ENCODE peak calls at places on chromosome X, in eight cellular contexts. One of them, this sample, is unnamed.

GRCh38 chrX:11753668-11754067 is 4.4 kb upstream of the MSL3 start:
- DNase-seq in CD8-positive, alpha-beta T cell: no peak
- DNase-seq in testis: no peak
- DNase-seq in dorsolateral prefrontal cortex: no peak
- DNase-seq in IMR-90: no peak
- DNase-seq in CD4-positive, alpha-beta memory T cell: no peak
- DNase-seq in A549: no peak
- DNase-seq in heart right ventricle: no peak
- DNase-seq in this sample: no peak

GRCh38 chrX:69179380-69179911 is 14.2 kb upstream of the PJA1 start:
- DNase-seq in A549: no peak
- DNase-seq in testis: no peak
- DNase-seq in dorsolateral prefrontal cortex: peak
- DNase-seq in IMR-90: peak
- DNase-seq in CD8-positive, alpha-beta T cell: no peak
- DNase-seq in CD4-positive, alpha-beta memory T cell: no peak
- DNase-seq in heart right ventricle: no peak
- DNase-seq in this sample: peak

GRCh38 chrX:63434665-63435064 is 83.5 kb upstream of the SPIN4 start:
- DNase-seq in A549: no peak
- DNase-seq in IMR-90: peak
- DNase-seq in CD4-positive, alpha-beta memory T cell: no peak
- DNase-seq in CD8-positive, alpha-beta T cell: no peak
- DNase-seq in dorsolateral prefrontal cortex: no peak
- DNase-seq in testis: no peak
- DNase-seq in heart right ventricle: no peak
- DNase-seq in this sample: no peak

GRCh38 chrX:41558531-41558930 is 111.4 kb downstream of the NYX start:
- DNase-seq in testis: no peak
- DNase-seq in CD8-positive, alpha-beta T cell: no peak
- DNase-seq in CD4-positive, alpha-beta memory T cell: no peak
- DNase-seq in A549: peak
- DNase-seq in heart right ventricle: no peak
- DNase-seq in IMR-90: peak
- DNase-seq in dorsolateral prefrontal cortex: no peak
- DNase-seq in this sample: peak

GRCh38 chrX:12877386-12877785 is 10.5 kb downstream of the TLR7 start:
- DNase-seq in dorsolateral prefrontal cortex: no peak
- DNase-seq in IMR-90: no peak
- DNase-seq in testis: no peak
- DNase-seq in A549: no peak
- DNase-seq in heart right ventricle: no peak
- DNase-seq in CD4-positive, alpha-beta memory T cell: no peak
- DNase-seq in CD8-positive, alpha-beta T cell: no peak
- DNase-seq in this sample: no peak

GRCh38 chrX:130836447-130836846 is 66.6 kb downstream of the ENOX2 start:
- DNase-seq in CD4-positive, alpha-beta memory T cell: no peak
- DNase-seq in dorsolateral prefrontal cortex: no peak
- DNase-seq in IMR-90: peak
- DNase-seq in A549: no peak
- DNase-seq in testis: no peak
- DNase-seq in CD8-positive, alpha-beta T cell: no peak
- DNase-seq in heart right ventricle: no peak
- DNase-seq in this sample: peak

GRCh38 chrX:28981952-28982351 is 394.7 kb downstream of the IL1RAPL1 start:
- DNase-seq in CD8-positive, alpha-beta T cell: no peak
- DNase-seq in dorsolateral prefrontal cortex: no peak
- DNase-seq in testis: no peak
- DNase-seq in IMR-90: no peak
- DNase-seq in A549: no peak
- DNase-seq in heart right ventricle: no peak
- DNase-seq in CD4-positive, alpha-beta memory T cell: no peak
- DNase-seq in this sample: no peak

GRCh38 chrX:78658851-78659744 is at the start of gene RTL3:
- DNase-seq in A549: no peak
- DNase-seq in CD8-positive, alpha-beta T cell: peak
- DNase-seq in testis: no peak
- DNase-seq in CD4-positive, alpha-beta memory T cell: no peak
- DNase-seq in dorsolateral prefrontal cortex: no peak
- DNase-seq in heart right ventricle: no peak
- DNase-seq in IMR-90: peak
- DNase-seq in this sample: no peak

GRCh38 chrX:30597258-30598012 is 19.9 kb upstream of the TASL start:
- DNase-seq in testis: no peak
- DNase-seq in IMR-90: no peak
- DNase-seq in CD4-positive, alpha-beta memory T cell: no peak
- DNase-seq in A549: no peak
- DNase-seq in dorsolateral prefrontal cortex: no peak
- DNase-seq in CD8-positive, alpha-beta T cell: no peak
- DNase-seq in heart right ventricle: no peak
- DNase-seq in this sample: no peak

GRCh38 chrX:119654112-119654531 is 38.8 kb downstream of the SEPTIN6 start:
- DNase-seq in testis: peak
- DNase-seq in dorsolateral prefrontal cortex: no peak
- DNase-seq in heart right ventricle: peak
- DNase-seq in IMR-90: peak
- DNase-seq in A549: no peak
- DNase-seq in CD8-positive, alpha-beta T cell: peak
- DNase-seq in CD4-positive, alpha-beta memory T cell: peak
- DNase-seq in this sample: peak

GRCh38 chrX:97401586-97402101 is 517.9 kb downstream of the RPA4 start:
- DNase-seq in dorsolateral prefrontal cortex: no peak
- DNase-seq in testis: no peak
- DNase-seq in IMR-90: peak
- DNase-seq in A549: no peak
- DNase-seq in CD8-positive, alpha-beta T cell: no peak
- DNase-seq in CD4-positive, alpha-beta memory T cell: no peak
- DNase-seq in heart right ventricle: no peak
- DNase-seq in this sample: no peak

GRCh38 chrX:38205037-38205436 is 15.6 kb downstream of the SRPX start:
- DNase-seq in testis: no peak
- DNase-seq in heart right ventricle: no peak
- DNase-seq in A549: no peak
- DNase-seq in CD8-positive, alpha-beta T cell: no peak
- DNase-seq in CD4-positive, alpha-beta memory T cell: no peak
- DNase-seq in dorsolateral prefrontal cortex: no peak
- DNase-seq in IMR-90: no peak
- DNase-seq in this sample: no peak

GRCh38 chrX:111869639-111870034 is 6.3 kb upstream of the TRPC5OS start:
- DNase-seq in heart right ventricle: no peak
- DNase-seq in CD8-positive, alpha-beta T cell: no peak
- DNase-seq in dorsolateral prefrontal cortex: no peak
- DNase-seq in A549: peak
- DNase-seq in CD4-positive, alpha-beta memory T cell: no peak
- DNase-seq in IMR-90: peak
- DNase-seq in testis: peak
- DNase-seq in this sample: peak

GRCh38 chrX:21004835-21005234 is 369.4 kb upstream of the CNKSR2 start:
- DNase-seq in CD8-positive, alpha-beta T cell: no peak
- DNase-seq in A549: peak
- DNase-seq in dorsolateral prefrontal cortex: no peak
- DNase-seq in CD4-positive, alpha-beta memory T cell: no peak
- DNase-seq in heart right ventricle: no peak
- DNase-seq in IMR-90: no peak
- DNase-seq in testis: no peak
- DNase-seq in this sample: no peak

GRCh38 chrX:9902651-9903050 is 64.5 kb upstream of the CLDN34 start:
- DNase-seq in A549: no peak
- DNase-seq in CD8-positive, alpha-beta T cell: no peak
- DNase-seq in testis: peak
- DNase-seq in CD4-positive, alpha-beta memory T cell: no peak
- DNase-seq in IMR-90: peak
- DNase-seq in heart right ventricle: no peak
- DNase-seq in dorsolateral prefrontal cortex: peak
- DNase-seq in this sample: no peak

GRCh38 chrX:129678176-129678880 is 23.6 kb upstream of the APLN start:
- DNase-seq in IMR-90: no peak
- DNase-seq in CD8-positive, alpha-beta T cell: peak
- DNase-seq in CD4-positive, alpha-beta memory T cell: peak
- DNase-seq in dorsolateral prefrontal cortex: peak
- DNase-seq in testis: peak
- DNase-seq in heart right ventricle: peak
- DNase-seq in A549: peak
- DNase-seq in this sample: no peak

DNA sequence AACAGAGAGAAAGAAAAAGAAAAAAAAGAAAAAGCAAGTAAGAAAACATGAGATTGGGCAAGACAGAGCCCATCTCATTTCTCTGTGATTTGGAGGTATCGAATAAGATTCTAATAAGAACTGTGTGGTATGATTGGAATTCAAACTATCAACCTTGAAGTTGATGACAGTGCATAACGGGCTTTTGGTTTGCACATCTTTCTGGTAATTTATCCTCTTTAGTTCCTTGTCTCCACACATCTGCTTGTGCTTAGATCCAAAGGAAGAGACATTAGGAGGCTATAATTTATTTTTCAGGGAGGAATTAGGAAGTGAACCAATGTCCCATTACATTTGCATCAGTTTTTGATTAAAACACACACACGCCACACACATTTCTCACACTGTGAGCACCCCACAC is 149.9 kb downstream of the ARSF start:
- DNase-seq in CD4-positive, alpha-beta memory T cell: no peak
- DNase-seq in heart right ventricle: no peak
- DNase-seq in testis: no peak
- DNase-seq in IMR-90: peak
- DNase-seq in CD8-positive, alpha-beta T cell: no peak
- DNase-seq in A549: no peak
- DNase-seq in dorsolateral prefrontal cortex: no peak
- DNase-seq in this sample: no peak
- H3K27ac ChIP-seq in CD4-positive, alpha-beta memory T cell: no peak
- H3K27ac ChIP-seq in heart right ventricle: no peak
- H3K27ac ChIP-seq in testis: no peak
- H3K27ac ChIP-seq in IMR-90: no peak
- H3K27ac ChIP-seq in CD8-positive, alpha-beta T cell: no peak
- H3K27ac ChIP-seq in A549: no peak
- H3K27ac ChIP-seq in dorsolateral prefrontal cortex: no peak
- H3K27ac ChIP-seq in this sample: no peak

GRCh38 chrX:102840871-102841705 is 96.0 kb upstream of the RAB40AL start:
- DNase-seq in CD8-positive, alpha-beta T cell: no peak
- DNase-seq in A549: no peak
- DNase-seq in IMR-90: peak
- DNase-seq in heart right ventricle: no peak
- DNase-seq in CD4-positive, alpha-beta memory T cell: no peak
- DNase-seq in testis: no peak
- DNase-seq in dorsolateral prefrontal cortex: no peak
- DNase-seq in this sample: no peak
- H3K27ac ChIP-seq in CD8-positive, alpha-beta T cell: no peak
- H3K27ac ChIP-seq in A549: no peak
- H3K27ac ChIP-seq in IMR-90: no peak
- H3K27ac ChIP-seq in heart right ventricle: no peak
- H3K27ac ChIP-seq in CD4-positive, alpha-beta memory T cell: no peak
- H3K27ac ChIP-seq in testis: no peak
- H3K27ac ChIP-seq in dorsolateral prefrontal cortex: no peak
- H3K27ac ChIP-seq in this sample: no peak

GRCh38 chrX:49167740-49168108 is 4.0 kb upstream of the PLP2 start:
- DNase-seq in CD4-positive, alpha-beta memory T cell: no peak
- DNase-seq in A549: no peak
- DNase-seq in dorsolateral prefrontal cortex: no peak
- DNase-seq in CD8-positive, alpha-beta T cell: no peak
- DNase-seq in testis: no peak
- DNase-seq in IMR-90: no peak
- DNase-seq in heart right ventricle: no peak
- DNase-seq in this sample: no peak
- H3K27ac ChIP-seq in CD4-positive, alpha-beta memory T cell: peak
- H3K27ac ChIP-seq in A549: no peak
- H3K27ac ChIP-seq in dorsolateral prefrontal cortex: peak
- H3K27ac ChIP-seq in CD8-positive, alpha-beta T cell: peak
- H3K27ac ChIP-seq in testis: peak
- H3K27ac ChIP-seq in IMR-90: peak
- H3K27ac ChIP-seq in heart right ventricle: peak
- H3K27ac ChIP-seq in this sample: peak

GRCh38 chrX:53437211-53437610 is 3.0 kb upstream of the HSD17B10 start:
- DNase-seq in CD8-positive, alpha-beta T cell: no peak
- DNase-seq in heart right ventricle: no peak
- DNase-seq in testis: no peak
- DNase-seq in IMR-90: no peak
- DNase-seq in A549: no peak
- DNase-seq in dorsolateral prefrontal cortex: no peak
- DNase-seq in CD4-positive, alpha-beta memory T cell: no peak
- DNase-seq in this sample: no peak

GRCh38 chrX:53430231-53430630 is 3.9 kb downstream of the HSD17B10 start:
- DNase-seq in CD8-positive, alpha-beta T cell: no peak
- DNase-seq in heart right ventricle: no peak
- DNase-seq in dorsolateral prefrontal cortex: no peak
- DNase-seq in A549: no peak
- DNase-seq in CD4-positive, alpha-beta memory T cell: no peak
- DNase-seq in testis: no peak
- DNase-seq in IMR-90: no peak
- DNase-seq in this sample: no peak

GRCh38 chrX:53435997-53436396 is 1.8 kb upstream of the HSD17B10 start:
- DNase-seq in IMR-90: peak
- DNase-seq in A549: peak
- DNase-seq in testis: peak
- DNase-seq in heart right ventricle: peak
- DNase-seq in dorsolateral prefrontal cortex: peak
- DNase-seq in CD4-positive, alpha-beta memory T cell: peak
- DNase-seq in CD8-positive, alpha-beta T cell: peak
- DNase-seq in this sample: peak

GRCh38 chrX:53429755-53430154 is 4.4 kb downstream of the HSD17B10 start:
- DNase-seq in heart right ventricle: no peak
- DNase-seq in dorsolateral prefrontal cortex: no peak
- DNase-seq in CD4-positive, alpha-beta memory T cell: no peak
- DNase-seq in testis: no peak
- DNase-seq in IMR-90: no peak
- DNase-seq in CD8-positive, alpha-beta T cell: no peak
- DNase-seq in A549: no peak
- DNase-seq in this sample: no peak

DNA sequence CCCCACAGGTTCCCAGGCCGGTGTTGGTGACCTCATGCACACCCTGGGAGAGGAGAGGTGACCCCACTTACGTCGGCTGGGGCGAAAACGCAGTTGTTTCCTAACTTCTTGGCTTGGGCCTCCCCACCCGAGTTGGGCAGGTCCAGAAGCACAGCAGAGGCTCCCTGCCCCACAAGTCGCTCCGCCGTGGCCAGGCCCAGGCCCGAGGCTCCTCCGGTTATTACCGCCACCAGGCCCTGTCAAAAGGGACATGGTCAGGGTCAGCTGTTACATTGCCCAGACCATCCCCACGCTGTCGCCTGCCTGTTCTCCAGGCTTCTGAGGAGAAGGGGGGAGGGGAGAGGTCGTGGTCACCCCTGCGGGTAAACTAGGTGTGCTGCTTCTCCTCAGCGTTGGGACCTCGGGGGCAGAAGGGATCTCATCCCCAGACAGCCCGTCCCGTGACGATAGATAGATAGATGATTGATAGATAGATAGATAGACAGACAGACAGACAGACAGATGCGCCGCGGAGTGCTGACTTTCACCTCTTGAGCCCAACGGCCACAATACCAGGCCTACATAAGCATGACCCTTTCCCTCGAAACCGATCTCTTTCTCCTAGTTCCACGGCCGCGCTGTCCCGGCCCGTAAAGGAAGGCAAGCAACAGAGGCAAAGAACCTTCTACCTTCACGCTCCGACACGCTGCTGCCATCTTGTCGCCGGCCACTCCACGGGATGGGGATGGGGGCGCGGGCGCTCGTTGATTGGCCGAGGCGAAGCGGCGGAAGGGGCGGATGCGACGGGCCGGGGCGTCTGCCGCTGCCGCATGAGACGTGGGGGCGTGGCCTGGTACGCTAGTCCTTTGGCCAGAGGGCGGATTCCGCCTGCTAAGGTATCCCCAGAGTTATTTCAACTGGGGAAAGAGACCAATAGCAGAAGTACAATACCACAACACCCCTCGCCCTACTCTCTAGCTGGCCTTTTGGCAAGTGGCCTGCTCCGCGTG is at the start of gene HSD17B10:
- DNase-seq in CD8-positive, alpha-beta T cell: peak
- DNase-seq in CD4-positive, alpha-beta memory T cell: peak
- DNase-seq in dorsolateral prefrontal cortex: peak
- DNase-seq in IMR-90: peak
- DNase-seq in testis: peak
- DNase-seq in heart right ventricle: peak
- DNase-seq in A549: peak
- DNase-seq in this sample: peak
- H3K27ac ChIP-seq in CD8-positive, alpha-beta T cell: peak
- H3K27ac ChIP-seq in CD4-positive, alpha-beta memory T cell: peak
- H3K27ac ChIP-seq in dorsolateral prefrontal cortex: peak
- H3K27ac ChIP-seq in IMR-90: peak
- H3K27ac ChIP-seq in testis: peak
- H3K27ac ChIP-seq in heart right ventricle: peak
- H3K27ac ChIP-seq in A549: peak
- H3K27ac ChIP-seq in this sample: peak